ENCODE peak calls at places on chromosomes 16 and 17, in nine cellular contexts. One of them, this sample, is unnamed.
A peak's percentile ranks its signal among the peaks of the same experiment; 100 is the strongest.

GRCh38 chr17:8979715-8980114 is 14.2 kb upstream of the PIK3R5 start:
- DNase-seq in BE2C: no peak
- DNase-seq in stimulated activated CD4-positive, alpha-beta T cell treated with anti-CD3 and anti-CD28 coated beads, Interleukin-1b, Interleukin-23, amount 100 ng/mL, for 1 hour: no peak
- DNase-seq in neural crest cell: no peak
- DNase-seq in HEK293T: no peak
- DNase-seq in ACHN: no peak
- DNase-seq in CD4-positive, alpha-beta T cell: no peak
- DNase-seq in ovary: no peak
- DNase-seq in NCI-H1092 treated with DMSO at 0.1 percent for 48 hours: no peak
- DNase-seq in this sample: no peak

GRCh38 chr16:89961920-89962319 is 13.4 kb downstream of the DEF8 start:
- DNase-seq in CD4-positive, alpha-beta T cell: no peak
- DNase-seq in stimulated activated CD4-positive, alpha-beta T cell treated with anti-CD3 and anti-CD28 coated beads, Interleukin-1b, Interleukin-23, amount 100 ng/mL, for 1 hour: no peak
- DNase-seq in BE2C: no peak
- DNase-seq in NCI-H1092 treated with DMSO at 0.1 percent for 48 hours: no peak
- DNase-seq in ovary: no peak
- DNase-seq in neural crest cell: no peak
- DNase-seq in ACHN: no peak
- DNase-seq in HEK293T: no peak
- DNase-seq in this sample: no peak

GRCh38 chr17:80717661-80718060 is 173.0 kb downstream of the RPTOR start:
- DNase-seq in neural crest cell: no peak
- DNase-seq in NCI-H1092 treated with DMSO at 0.1 percent for 48 hours: peak; percentile 80
- DNase-seq in stimulated activated CD4-positive, alpha-beta T cell treated with anti-CD3 and anti-CD28 coated beads, Interleukin-1b, Interleukin-23, amount 100 ng/mL, for 1 hour: no peak
- DNase-seq in ACHN: no peak
- DNase-seq in HEK293T: no peak
- DNase-seq in ovary: no peak
- DNase-seq in CD4-positive, alpha-beta T cell: no peak
- DNase-seq in BE2C: no peak
- DNase-seq in this sample: peak; percentile 25

GRCh38 chr17:18043491-18043890 is 4.3 kb downstream of the GID4 start:
- DNase-seq in HEK293T: no peak
- DNase-seq in ACHN: peak; percentile 11
- DNase-seq in NCI-H1092 treated with DMSO at 0.1 percent for 48 hours: no peak
- DNase-seq in stimulated activated CD4-positive, alpha-beta T cell treated with anti-CD3 and anti-CD28 coated beads, Interleukin-1b, Interleukin-23, amount 100 ng/mL, for 1 hour: no peak
- DNase-seq in ovary: no peak
- DNase-seq in CD4-positive, alpha-beta T cell: no peak
- DNase-seq in BE2C: no peak
- DNase-seq in neural crest cell: no peak
- DNase-seq in this sample: peak; percentile 53

GRCh38 chr17:82414548-82415281 is 3.4 kb upstream of the HEXD start:
- DNase-seq in CD4-positive, alpha-beta T cell: peak; percentile 73
- DNase-seq in HEK293T: peak; percentile 86
- DNase-seq in stimulated activated CD4-positive, alpha-beta T cell treated with anti-CD3 and anti-CD28 coated beads, Interleukin-1b, Interleukin-23, amount 100 ng/mL, for 1 hour: peak; percentile 60
- DNase-seq in ACHN: peak; percentile 80
- DNase-seq in BE2C: peak; percentile 86
- DNase-seq in NCI-H1092 treated with DMSO at 0.1 percent for 48 hours: peak; percentile 21
- DNase-seq in neural crest cell: peak; percentile 74
- DNase-seq in ovary: peak; percentile 80
- DNase-seq in this sample: peak; percentile 86

GRCh38 chr17:36949461-36949927 is 740 bp downstream of the AATF start:
- DNase-seq in NCI-H1092 treated with DMSO at 0.1 percent for 48 hours: no peak
- DNase-seq in neural crest cell: no peak
- DNase-seq in ACHN: peak; percentile 54
- DNase-seq in CD4-positive, alpha-beta T cell: no peak
- DNase-seq in BE2C: no peak
- DNase-seq in stimulated activated CD4-positive, alpha-beta T cell treated with anti-CD3 and anti-CD28 coated beads, Interleukin-1b, Interleukin-23, amount 100 ng/mL, for 1 hour: no peak
- DNase-seq in HEK293T: no peak
- DNase-seq in ovary: no peak
- DNase-seq in this sample: no peak

GRCh38 chr16:13062219-13062618 is 160.8 kb downstream of the SHISA9 start:
- DNase-seq in NCI-H1092 treated with DMSO at 0.1 percent for 48 hours: no peak
- DNase-seq in stimulated activated CD4-positive, alpha-beta T cell treated with anti-CD3 and anti-CD28 coated beads, Interleukin-1b, Interleukin-23, amount 100 ng/mL, for 1 hour: no peak
- DNase-seq in CD4-positive, alpha-beta T cell: no peak
- DNase-seq in HEK293T: no peak
- DNase-seq in ACHN: no peak
- DNase-seq in ovary: no peak
- DNase-seq in neural crest cell: no peak
- DNase-seq in BE2C: no peak
- DNase-seq in this sample: no peak

GRCh38 chr16:89678258-89678657 is 8.2 kb upstream of the CDK10 start:
- DNase-seq in ovary: no peak
- DNase-seq in NCI-H1092 treated with DMSO at 0.1 percent for 48 hours: no peak
- DNase-seq in ACHN: peak; percentile 34
- DNase-seq in stimulated activated CD4-positive, alpha-beta T cell treated with anti-CD3 and anti-CD28 coated beads, Interleukin-1b, Interleukin-23, amount 100 ng/mL, for 1 hour: no peak
- DNase-seq in BE2C: no peak
- DNase-seq in HEK293T: no peak
- DNase-seq in neural crest cell: no peak
- DNase-seq in CD4-positive, alpha-beta T cell: no peak
- DNase-seq in this sample: no peak

GRCh38 chr17:66185842-66186241 is 6.1 kb downstream of the CEP112 start:
- DNase-seq in BE2C: no peak
- DNase-seq in ovary: no peak
- DNase-seq in neural crest cell: no peak
- DNase-seq in NCI-H1092 treated with DMSO at 0.1 percent for 48 hours: no peak
- DNase-seq in CD4-positive, alpha-beta T cell: no peak
- DNase-seq in ACHN: no peak
- DNase-seq in HEK293T: no peak
- DNase-seq in stimulated activated CD4-positive, alpha-beta T cell treated with anti-CD3 and anti-CD28 coated beads, Interleukin-1b, Interleukin-23, amount 100 ng/mL, for 1 hour: no peak
- DNase-seq in this sample: no peak

GRCh38 chr16:88971371-88972097 is 5.5 kb downstream of the CBFA2T3 start:
- DNase-seq in NCI-H1092 treated with DMSO at 0.1 percent for 48 hours: no peak
- DNase-seq in CD4-positive, alpha-beta T cell: no peak
- DNase-seq in stimulated activated CD4-positive, alpha-beta T cell treated with anti-CD3 and anti-CD28 coated beads, Interleukin-1b, Interleukin-23, amount 100 ng/mL, for 1 hour: no peak
- DNase-seq in ovary: no peak
- DNase-seq in neural crest cell: no peak
- DNase-seq in ACHN: no peak
- DNase-seq in HEK293T: no peak
- DNase-seq in BE2C: no peak
- DNase-seq in this sample: no peak